ENCODE peak calls at places on chromosome 13, in six cellular contexts. One of them, this sample, is unnamed.

GRCh38 chr13:77415253-77416127 is 88.6 kb upstream of the MYCBP2 start:
- DNase-seq in naive thymus-derived CD4-positive, alpha-beta T cell: no peak
- DNase-seq in psoas muscle: no peak
- DNase-seq in HCT116: no peak
- DNase-seq in uterus: no peak
- DNase-seq in mesendoderm: no peak
- DNase-seq in this sample: no peak

GRCh38 chr13:111177803-111178389 is 62.8 kb downstream of the ARHGEF7 start:
- DNase-seq in naive thymus-derived CD4-positive, alpha-beta T cell: no peak
- DNase-seq in psoas muscle: no peak
- DNase-seq in HCT116: no peak
- DNase-seq in uterus: no peak
- DNase-seq in mesendoderm: no peak
- DNase-seq in this sample: no peak

GRCh38 chr13:89267734-89268133 is 1596.6 kb downstream of the SLITRK5 start:
- DNase-seq in naive thymus-derived CD4-positive, alpha-beta T cell: no peak
- DNase-seq in psoas muscle: no peak
- DNase-seq in HCT116: no peak
- DNase-seq in uterus: no peak
- DNase-seq in mesendoderm: peak; percentile 3
- DNase-seq in this sample: no peak

GRCh38 chr13:44249439-44249838 is 124.2 kb upstream of the SERP2 start:
- DNase-seq in naive thymus-derived CD4-positive, alpha-beta T cell: no peak
- DNase-seq in psoas muscle: peak; percentile 78
- DNase-seq in HCT116: no peak
- DNase-seq in uterus: peak; percentile 46
- DNase-seq in mesendoderm: peak; percentile 65
- DNase-seq in this sample: no peak

GRCh38 chr13:110961959-110962358 is 47.1 kb upstream of the ANKRD10 start:
- DNase-seq in naive thymus-derived CD4-positive, alpha-beta T cell: no peak
- DNase-seq in psoas muscle: no peak
- DNase-seq in HCT116: no peak
- DNase-seq in uterus: no peak
- DNase-seq in mesendoderm: peak; percentile 16
- DNase-seq in this sample: no peak

GRCh38 chr13:28576037-28576436 is 81.1 kb upstream of the FLT1 start:
- DNase-seq in naive thymus-derived CD4-positive, alpha-beta T cell: no peak
- DNase-seq in psoas muscle: no peak
- DNase-seq in HCT116: no peak
- DNase-seq in uterus: no peak
- DNase-seq in mesendoderm: no peak
- DNase-seq in this sample: no peak

GRCh38 chr13:29994911-29995601 is 144.6 kb upstream of the UBL3 start:
- DNase-seq in naive thymus-derived CD4-positive, alpha-beta T cell: no peak
- DNase-seq in psoas muscle: no peak
- DNase-seq in HCT116: no peak
- DNase-seq in uterus: peak; percentile 61
- DNase-seq in mesendoderm: no peak
- DNase-seq in this sample: no peak

GRCh38 chr13:23817833-23818232 is 71.4 kb downstream of the MIPEP start:
- DNase-seq in naive thymus-derived CD4-positive, alpha-beta T cell: no peak
- DNase-seq in psoas muscle: no peak
- DNase-seq in HCT116: no peak
- DNase-seq in uterus: no peak
- DNase-seq in mesendoderm: no peak
- DNase-seq in this sample: no peak

GRCh38 chr13:111658150-111659100 is 338.0 kb downstream of the TEX29 start:
- DNase-seq in naive thymus-derived CD4-positive, alpha-beta T cell: no peak
- DNase-seq in psoas muscle: no peak
- DNase-seq in HCT116: no peak
- DNase-seq in uterus: no peak
- DNase-seq in mesendoderm: peak; percentile 25
- DNase-seq in this sample: peak; percentile 25

GRCh38 chr13:32734511-32734910 is 148.3 kb downstream of the PDS5B start:
- DNase-seq in naive thymus-derived CD4-positive, alpha-beta T cell: no peak
- DNase-seq in psoas muscle: no peak
- DNase-seq in HCT116: no peak
- DNase-seq in uterus: no peak
- DNase-seq in mesendoderm: no peak
- DNase-seq in this sample: no peak

GRCh38 chr13:25179810-25180437 is 7.8 kb upstream of the AMER2 start:
- DNase-seq in naive thymus-derived CD4-positive, alpha-beta T cell: no peak
- DNase-seq in psoas muscle: no peak
- DNase-seq in HCT116: no peak
- DNase-seq in uterus: no peak
- DNase-seq in mesendoderm: no peak
- DNase-seq in this sample: no peak

GRCh38 chr13:25180795-25181537 is 8.9 kb upstream of the AMER2 start:
- DNase-seq in naive thymus-derived CD4-positive, alpha-beta T cell: no peak
- DNase-seq in psoas muscle: no peak
- DNase-seq in HCT116: no peak
- DNase-seq in uterus: no peak
- DNase-seq in mesendoderm: no peak
- DNase-seq in this sample: no peak

GRCh38 chr13:25179011-25179410 is 6.9 kb upstream of the AMER2 start:
- DNase-seq in naive thymus-derived CD4-positive, alpha-beta T cell: no peak
- DNase-seq in psoas muscle: no peak
- DNase-seq in HCT116: no peak
- DNase-seq in uterus: no peak
- DNase-seq in mesendoderm: no peak
- DNase-seq in this sample: no peak

GRCh38 chr13:25180450-25180794 is 8.3 kb upstream of the AMER2 start:
- DNase-seq in naive thymus-derived CD4-positive, alpha-beta T cell: no peak
- DNase-seq in psoas muscle: no peak
- DNase-seq in HCT116: no peak
- DNase-seq in uterus: no peak
- DNase-seq in mesendoderm: no peak
- DNase-seq in this sample: no peak

GRCh38 chr13:25181597-25181996 is 9.5 kb upstream of the AMER2 start:
- DNase-seq in naive thymus-derived CD4-positive, alpha-beta T cell: no peak
- DNase-seq in psoas muscle: no peak
- DNase-seq in HCT116: no peak
- DNase-seq in uterus: no peak
- DNase-seq in mesendoderm: no peak
- DNase-seq in this sample: no peak
- H3K4me3 ChIP-seq in naive thymus-derived CD4-positive, alpha-beta T cell: no peak overlapping the region
- H3K4me3 ChIP-seq in psoas muscle: no peak overlapping the region
- H3K4me3 ChIP-seq in HCT116: no peak overlapping the region
- H3K4me3 ChIP-seq in uterus: no peak overlapping the region
- H3K4me3 ChIP-seq in mesendoderm: no peak overlapping the region
- H3K4me3 ChIP-seq in this sample: no peak overlapping the region

DNA sequence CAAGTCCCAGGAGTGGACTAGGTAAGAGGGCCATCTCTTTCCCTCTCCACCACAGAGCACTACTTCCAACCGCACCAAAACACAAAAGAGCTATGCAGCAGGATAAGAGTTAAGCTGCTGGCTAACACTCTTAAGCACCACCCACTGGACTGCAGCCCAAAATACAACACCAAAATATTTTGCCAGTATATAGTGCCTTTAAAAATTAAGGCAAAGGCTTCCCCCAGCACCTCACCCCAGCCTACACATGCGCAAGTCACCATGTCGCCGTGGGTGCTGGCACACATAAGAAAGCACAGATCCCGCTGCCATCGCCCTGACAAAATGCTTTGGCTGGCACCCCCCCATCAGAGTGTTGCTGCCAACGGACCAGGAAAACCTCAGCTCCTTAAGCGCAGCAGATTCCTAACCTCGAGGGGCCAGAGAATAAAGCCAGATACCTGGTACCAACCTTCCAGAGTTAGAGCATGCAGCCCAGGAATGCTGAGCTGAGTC is 608.3 kb downstream of the PCDH17 start:
- DNase-seq in naive thymus-derived CD4-positive, alpha-beta T cell: no peak
- DNase-seq in psoas muscle: no peak
- DNase-seq in HCT116: no peak
- DNase-seq in uterus: no peak
- DNase-seq in mesendoderm: no peak
- DNase-seq in this sample: no peak
- H3K4me3 ChIP-seq in naive thymus-derived CD4-positive, alpha-beta T cell: no peak overlapping the region
- H3K4me3 ChIP-seq in psoas muscle: no peak overlapping the region
- H3K4me3 ChIP-seq in HCT116: no peak overlapping the region
- H3K4me3 ChIP-seq in uterus: no peak overlapping the region
- H3K4me3 ChIP-seq in mesendoderm: no peak overlapping the region
- H3K4me3 ChIP-seq in this sample: no peak overlapping the region

DNA sequence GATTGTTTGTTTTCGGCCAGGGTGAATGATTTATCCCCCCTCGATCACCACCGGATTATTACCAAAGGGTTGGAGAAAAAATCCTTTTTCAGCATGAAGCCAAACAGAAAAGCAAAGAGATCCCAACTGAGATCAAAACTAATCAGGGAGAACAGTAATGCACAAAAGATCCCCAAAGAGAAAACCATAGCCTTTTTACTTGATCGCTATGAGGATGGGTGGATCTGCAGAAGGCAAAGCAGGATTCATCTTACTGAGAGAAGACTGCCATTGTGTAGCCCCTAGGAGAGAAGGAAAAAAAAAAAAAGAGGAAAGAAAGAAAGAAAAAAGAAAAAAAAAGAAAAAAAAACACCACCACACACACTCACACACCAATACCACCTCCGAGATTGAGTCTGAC is at the start of gene FGF14:
- DNase-seq in naive thymus-derived CD4-positive, alpha-beta T cell: no peak
- DNase-seq in psoas muscle: no peak
- DNase-seq in HCT116: no peak
- DNase-seq in uterus: no peak
- DNase-seq in mesendoderm: no peak
- DNase-seq in this sample: no peak
- H3K4me3 ChIP-seq in naive thymus-derived CD4-positive, alpha-beta T cell: peak within 1 kb of the TSS; percentile 33
- H3K4me3 ChIP-seq in psoas muscle: peak within 1 kb of the TSS; percentile 61
- H3K4me3 ChIP-seq in HCT116: no peak within 1 kb of the TSS
- H3K4me3 ChIP-seq in uterus: peak within 1 kb of the TSS; percentile 41
- H3K4me3 ChIP-seq in mesendoderm: peak within 1 kb of the TSS; percentile 24
- H3K4me3 ChIP-seq in this sample: peak within 1 kb of the TSS; percentile 30

DNA sequence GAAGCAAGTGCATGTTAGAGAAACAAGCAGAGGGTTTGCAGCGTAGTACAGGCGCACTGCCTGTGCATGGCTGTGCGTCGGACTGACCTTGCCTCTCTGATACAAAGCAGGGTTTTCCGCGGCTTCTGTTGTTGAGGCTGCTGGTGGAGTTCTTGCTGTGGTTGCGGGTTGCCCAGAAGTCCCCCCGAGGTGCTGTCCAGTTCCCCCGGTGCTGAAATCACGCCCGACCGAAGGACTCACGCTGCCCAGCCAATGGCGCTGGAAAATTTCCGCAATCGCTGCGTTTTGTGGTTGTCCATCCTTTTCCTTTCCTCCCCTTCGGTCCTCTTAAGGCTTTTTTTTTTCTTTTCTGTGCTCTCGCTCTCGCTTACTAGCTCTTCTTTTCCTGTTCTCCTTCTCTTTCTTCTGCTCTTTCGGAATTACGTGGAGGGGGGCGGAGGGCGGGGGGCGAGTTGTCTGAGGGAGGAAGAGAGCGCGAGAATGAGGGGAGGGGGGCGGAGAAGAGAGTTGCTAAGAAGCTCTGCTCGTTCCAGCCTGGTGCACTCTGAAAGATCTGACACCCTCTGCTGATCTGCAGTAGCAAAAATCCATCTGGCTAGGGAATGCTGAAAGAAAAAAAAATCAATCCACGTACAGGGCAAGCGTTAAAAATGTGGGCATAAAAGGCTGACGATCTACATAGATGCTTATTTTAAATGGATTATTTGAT is at the start of gene SLITRK1:
- DNase-seq in naive thymus-derived CD4-positive, alpha-beta T cell: no peak
- DNase-seq in psoas muscle: no peak
- DNase-seq in HCT116: no peak
- DNase-seq in uterus: no peak
- DNase-seq in mesendoderm: peak; percentile 91
- DNase-seq in this sample: no peak
- H3K4me3 ChIP-seq in naive thymus-derived CD4-positive, alpha-beta T cell: no peak within 1 kb of the TSS
- H3K4me3 ChIP-seq in psoas muscle: no peak within 1 kb of the TSS
- H3K4me3 ChIP-seq in HCT116: no peak within 1 kb of the TSS
- H3K4me3 ChIP-seq in uterus: no peak within 1 kb of the TSS
- H3K4me3 ChIP-seq in mesendoderm: peak within 1 kb of the TSS; percentile 29
- H3K4me3 ChIP-seq in this sample: no peak within 1 kb of the TSS

GRCh38 chr13:51017516-51017915 is 93.6 kb downstream of the C13orf42 start:
- DNase-seq in naive thymus-derived CD4-positive, alpha-beta T cell: no peak
- DNase-seq in psoas muscle: no peak
- DNase-seq in HCT116: no peak
- DNase-seq in uterus: no peak
- DNase-seq in mesendoderm: no peak
- DNase-seq in this sample: no peak

GRCh38 chr13:51025245-51025872 is 85.7 kb downstream of the C13orf42 start:
- DNase-seq in naive thymus-derived CD4-positive, alpha-beta T cell: no peak
- DNase-seq in psoas muscle: no peak
- DNase-seq in HCT116: no peak
- DNase-seq in uterus: no peak
- DNase-seq in mesendoderm: no peak
- DNase-seq in this sample: no peak

GRCh38 chr13:51015973-51016372 is 95.1 kb downstream of the C13orf42 start:
- DNase-seq in naive thymus-derived CD4-positive, alpha-beta T cell: no peak
- DNase-seq in psoas muscle: no peak
- DNase-seq in HCT116: no peak
- DNase-seq in uterus: no peak
- DNase-seq in mesendoderm: no peak
- DNase-seq in this sample: no peak

GRCh38 chr13:51019026-51019425 is 92.0 kb downstream of the C13orf42 start:
- DNase-seq in naive thymus-derived CD4-positive, alpha-beta T cell: no peak
- DNase-seq in psoas muscle: no peak
- DNase-seq in HCT116: no peak
- DNase-seq in uterus: no peak
- DNase-seq in mesendoderm: no peak
- DNase-seq in this sample: no peak

GRCh38 chr13:51020600-51020999 is 90.5 kb downstream of the C13orf42 start:
- DNase-seq in naive thymus-derived CD4-positive, alpha-beta T cell: no peak
- DNase-seq in psoas muscle: no peak
- DNase-seq in HCT116: no peak
- DNase-seq in uterus: no peak
- DNase-seq in mesendoderm: no peak
- DNase-seq in this sample: no peak
- H3K4me3 ChIP-seq in naive thymus-derived CD4-positive, alpha-beta T cell: no peak overlapping the region
- H3K4me3 ChIP-seq in psoas muscle: no peak overlapping the region
- H3K4me3 ChIP-seq in HCT116: no peak overlapping the region
- H3K4me3 ChIP-seq in uterus: no peak overlapping the region
- H3K4me3 ChIP-seq in mesendoderm: no peak overlapping the region
- H3K4me3 ChIP-seq in this sample: no peak overlapping the region

GRCh38 chr13:105139380-105140285 is 1395.8 kb downstream of the EFNB2 start:
- DNase-seq in naive thymus-derived CD4-positive, alpha-beta T cell: peak; percentile 71
- DNase-seq in psoas muscle: peak; percentile 37
- DNase-seq in HCT116: peak; percentile 44
- DNase-seq in uterus: no peak
- DNase-seq in mesendoderm: no peak
- DNase-seq in this sample: peak; percentile 60
- H3K4me3 ChIP-seq in naive thymus-derived CD4-positive, alpha-beta T cell: peak overlapping the region; percentile 63
- H3K4me3 ChIP-seq in psoas muscle: peak overlapping the region; percentile 31
- H3K4me3 ChIP-seq in HCT116: peak overlapping the region; percentile 66
- H3K4me3 ChIP-seq in uterus: no peak overlapping the region
- H3K4me3 ChIP-seq in mesendoderm: no peak overlapping the region
- H3K4me3 ChIP-seq in this sample: peak overlapping the region; percentile 73